ENCODE peak calls at places on chromosomes 11 and 22, in four cellular contexts. Y is A549, T is stomach, R is transverse colon. Q is an unnamed sample.

GRCh38 chr11:122317337-122317736 is 201.3 kb upstream of the BLID start:
- DNase-seq in Y (no peak), T (no peak), R (no peak), Q (no peak)

GRCh38 chr22:39151329-39151975 is 1.0 kb downstream of the CBX7 start:
- DNase-seq in Y (no peak), T (no peak), R (no peak), Q (peak)

GRCh38 chr11:111064118-111064517 is 181.4 kb upstream of the POU2AF2 start:
- DNase-seq in Y (no peak), T (no peak), R (no peak), Q (no peak)

GRCh38 chr11:117860139-117860538 is 16.3 kb downstream of the FXYD6 start:
- DNase-seq in Y (no peak), T (peak), R (no peak), Q (no peak)

GRCh38 chr11:33687733-33688479 is 12.7 kb downstream of the C11orf91 start:
- DNase-seq in Y (peak), T (no peak), R (no peak), Q (peak)

GRCh38 chr11:37571248-37571647 is 973.2 kb upstream of the RAG2 start:
- DNase-seq in Y (no peak), T (no peak), R (no peak), Q (no peak)

GRCh38 chr11:86099727-86100320 is 30.9 kb upstream of the PICALM start:
- DNase-seq in Y (no peak), T (no peak), R (peak), Q (no peak)

GRCh38 chr22:49391436-49391835 is 436.2 kb downstream of the BRD1 start:
- DNase-seq in Y (no peak), T (no peak), R (no peak), Q (no peak)

GRCh38 chr22:41487037-41487963 is 18.4 kb downstream of the ACO2 start:
- DNase-seq in Y (no peak), T (no peak), R (no peak), Q (no peak)

GRCh38 chr11:30936476-30936875 is 350.3 kb upstream of the MPPED2 start:
- DNase-seq in Y (no peak), T (no peak), R (no peak), Q (no peak)

GRCh38 chr11:13694115-13694514 is 25.6 kb downstream of the FAR1 start:
- DNase-seq in Y (no peak), T (no peak), R (no peak), Q (no peak)

GRCh38 chr22:26700462-26700861 is 43.1 kb downstream of the MIAT start:
- DNase-seq in Y (no peak), T (no peak), R (no peak), Q (no peak)

GRCh38 chr22:32338757-32339156 is 18.9 kb upstream of the RFPL3 start:
- DNase-seq in Y (no peak), T (no peak), R (no peak), Q (no peak)

GRCh38 chr22:49659924-49660315 is 167.8 kb downstream of the BRD1 start:
- DNase-seq in Y (no peak), T (no peak), R (no peak), Q (no peak)

GRCh38 chr11:76560219-76560618 is 110.3 kb downstream of the LRRC32 start:
- DNase-seq in Y (no peak), T (no peak), R (no peak), Q (no peak)

GRCh38 chr11:118175031-118175531 is 1.4 kb downstream of the SCN2B start:
- DNase-seq in Y (no peak), T (no peak), R (no peak), Q (no peak)

GRCh38 chr11:60842688-60843605 is 1.0 kb downstream of the CCDC86 start:
- DNase-seq in Y (no peak), T (no peak), R (no peak), Q (no peak)

GRCh38 chr11:115238086-115238485 is 266.1 kb downstream of the CADM1 start:
- DNase-seq in Y (no peak), T (no peak), R (no peak), Q (no peak)

GRCh38 chr11:32571039-32571438 is 12.6 kb upstream of the EIF3M start:
- DNase-seq in Y (no peak), T (no peak), R (no peak), Q (no peak)

GRCh38 chr22:44311104-44311854 is 1.5 kb downstream of the SHISAL1 start:
- DNase-seq in Y (no peak), T (no peak), R (no peak), Q (no peak)

GRCh38 chr11:66333220-66333877 is 2.9 kb downstream of the RIN1 start:
- DNase-seq in Y (no peak), T (no peak), R (no peak), Q (peak)

GRCh38 chr22:22374579-22374978 is 130.0 kb downstream of the VPREB1 start:
- DNase-seq in Y (no peak), T (no peak), R (no peak), Q (no peak)

GRCh38 chr22:49674479-49674830 is 153.2 kb downstream of the BRD1 start:
- DNase-seq in Y (no peak), T (no peak), R (no peak), Q (no peak)

GRCh38 chr22:42493393-42493792 is 26.2 kb downstream of the RRP7A start:
- DNase-seq in Y (no peak), T (no peak), R (no peak), Q (no peak)

GRCh38 chr11:61967924-61968757 is 707 bp upstream of the FTH1 start:
- DNase-seq in Y (no peak), T (peak), R (peak), Q (no peak)

GRCh38 chr11:108609681-108610080 is 16.1 kb upstream of the EXPH5 start:
- DNase-seq in Y (no peak), T (no peak), R (no peak), Q (no peak)

GRCh38 chr22:37746366-37747089 is 49.7 kb downstream of the TRIOBP start:
- DNase-seq in Y (no peak), T (no peak), R (no peak), Q (peak)

GRCh38 chr22:26188341-26188740 is 19.1 kb downstream of the SEZ6L start:
- DNase-seq in Y (no peak), T (no peak), R (no peak), Q (no peak)

GRCh38 chr11:134685981-134686380 is 273.9 kb upstream of the B3GAT1 start:
- DNase-seq in Y (no peak), T (no peak), R (no peak), Q (no peak)
- TF ChIP-seq EP300 in Y (no peak), T (no peak), R (no peak), Q (no peak)

GRCh38 chr11:72534859-72535547 is 100.7 kb upstream of the CLPB start:
- DNase-seq in Y (no peak), T (no peak), R (no peak), Q (no peak)
- TF ChIP-seq CTCF in Y (no peak), T (no peak), R (no peak), Q (no peak)

DNA sequence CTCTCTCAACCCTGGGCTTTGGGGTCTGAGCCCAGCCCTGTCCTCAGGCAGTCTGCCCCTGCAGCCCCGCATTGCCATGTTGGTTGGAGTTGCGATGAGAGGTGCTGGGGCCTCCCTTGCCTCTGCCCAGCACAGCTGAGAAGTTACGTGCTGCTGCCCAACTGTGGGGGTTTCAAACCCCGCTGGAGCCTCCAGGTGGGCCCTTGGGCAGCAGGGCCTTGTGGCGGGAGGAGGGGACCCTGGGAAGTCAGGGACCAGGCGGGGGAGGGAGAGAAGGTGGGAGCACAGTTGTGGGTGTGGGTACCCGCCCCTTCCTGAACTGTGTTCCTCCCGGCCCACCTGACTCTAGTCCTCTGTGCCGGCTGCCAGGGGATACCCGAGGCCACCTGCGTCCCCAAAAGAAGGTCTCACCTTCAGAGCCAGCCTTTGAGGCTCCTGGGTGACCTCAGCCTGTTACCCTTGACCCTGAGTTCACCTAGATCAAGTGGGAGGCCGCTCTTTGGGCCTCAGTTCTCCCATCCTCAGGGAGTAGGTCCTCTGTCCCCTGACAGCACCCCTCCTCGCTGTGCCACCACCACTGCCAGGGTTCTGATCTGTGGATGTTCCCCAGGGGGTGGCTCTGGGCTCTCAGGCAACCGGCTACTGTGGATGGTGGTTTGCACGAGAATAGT is 7.6 kb upstream of the CCDC188 start:
- DNase-seq in Y (no peak), T (no peak), R (no peak), Q (no peak)
- TF ChIP-seq EP300 in Y (no peak), T (no peak), R (no peak), Q (no peak)

GRCh38 chr11:72812968-72813739 is 1.1 kb upstream of the ATG16L2 start:
- DNase-seq in Y (peak), T (peak), R (peak), Q (peak)

GRCh38 chr11:72813740-72814138 is 472 bp upstream of the ATG16L2 start:
- DNase-seq in Y (peak), T (peak), R (peak), Q (no peak)

GRCh38 chr11:72816404-72816990 is 2.3 kb downstream of the ATG16L2 start:
- DNase-seq in Y (no peak), T (no peak), R (no peak), Q (peak)

GRCh38 chr11:72814139-72814830 is at the start of gene ATG16L2:
- DNase-seq in Y (peak), T (peak), R (peak), Q (peak)

GRCh38 chr11:72814831-72815618 is 814 bp downstream of the ATG16L2 start:
- DNase-seq in Y (peak), T (no peak), R (peak), Q (no peak)
- TF ChIP-seq CTCF in Y (no peak), T (no peak), R (no peak), Q (no peak)